ENCODE peak calls at places on chromosome 10, in ten cellular contexts. M is cardiac muscle cell, F is WERI-Rb-1, J is A549, D is sigmoid colon, B is prostate gland, P is spleen, Z is ascending aorta, N is PC-9, O is adrenal gland. X is an unnamed sample.

GRCh38 chr10:30987463-30987862 is 44.2 kb downstream of the ZNF438 start:
- DNase-seq in J (no peak), D (no peak), F (no peak), B (no peak), P (no peak), Z (no peak), M (no peak), O (no peak), N (no peak), X (no peak)

GRCh38 chr10:5165738-5166137 is 19.2 kb downstream of the AKR1C8 start:
- DNase-seq in P (no peak), Z (no peak), J (peak), O (no peak), M (no peak), N (no peak), D (no peak), B (no peak), F (no peak), X (no peak)

GRCh38 chr10:90461437-90462155 is 396.2 kb downstream of the HTR7 start:
- DNase-seq in B (no peak), P (no peak), F (no peak), Z (no peak), J (no peak), N (no peak), O (no peak), D (no peak), M (no peak), X (no peak)

GRCh38 chr10:33927347-33927746 is 592.9 kb upstream of the NRP1 start:
- DNase-seq in O (no peak), M (no peak), D (no peak), J (no peak), N (no peak), Z (no peak), P (no peak), B (no peak), F (no peak), X (peak)

GRCh38 chr10:34612446-34612845 is 202.7 kb downstream of the PARD3 start:
- DNase-seq in D (no peak), F (no peak), N (no peak), Z (no peak), M (no peak), J (no peak), B (no peak), O (no peak), P (no peak), X (no peak)

GRCh38 chr10:3685385-3685784 is 99.6 kb downstream of the KLF6 start:
- DNase-seq in J (no peak), M (no peak), D (no peak), F (no peak), O (no peak), N (no peak), P (no peak), Z (no peak), B (no peak), X (no peak)

GRCh38 chr10:3776796-3777571 is 8.0 kb downstream of the KLF6 start:
- DNase-seq in P (no peak), M (no peak), F (no peak), D (peak), Z (peak), O (peak), B (peak), J (peak), N (peak), X (peak)

GRCh38 chr10:28807760-28808613 is 130.7 kb downstream of the BAMBI start:
- DNase-seq in F (peak), P (no peak), N (no peak), D (no peak), M (peak), Z (no peak), B (no peak), J (no peak), O (peak), X (no peak)

GRCh38 chr10:17425584-17426262 is 28.7 kb downstream of the ST8SIA6 start:
- DNase-seq in M (no peak), B (no peak), J (no peak), P (peak), N (no peak), O (peak), D (no peak), Z (no peak), F (peak), X (no peak)

GRCh38 chr10:50431791-50432190 is 180.5 kb upstream of the ASAH2 start:
- DNase-seq in N (no peak), J (no peak), B (no peak), Z (peak), D (no peak), P (no peak), M (no peak), O (no peak), F (no peak), X (no peak)

GRCh38 chr10:50431118-50431517 is 179.8 kb upstream of the ASAH2 start:
- DNase-seq in D (no peak), M (no peak), N (no peak), F (no peak), J (no peak), O (no peak), Z (no peak), B (no peak), P (no peak), X (no peak)

GRCh38 chr10:50432206-50432605 is 180.9 kb upstream of the ASAH2 start:
- DNase-seq in O (no peak), P (no peak), B (no peak), N (no peak), J (no peak), F (no peak), M (no peak), D (no peak), Z (no peak), X (no peak)

GRCh38 chr10:50436805-50437204 is 185.5 kb upstream of the ASAH2 start:
- DNase-seq in P (no peak), O (no peak), D (no peak), J (no peak), Z (no peak), F (no peak), M (no peak), B (no peak), N (no peak), X (no peak)

GRCh38 chr10:50432610-50433009 is 181.3 kb upstream of the ASAH2 start:
- DNase-seq in M (no peak), Z (no peak), J (no peak), O (no peak), B (no peak), D (no peak), P (no peak), F (no peak), N (no peak), X (no peak)
- H3K27ac ChIP-seq in M (no peak), Z (peak), J (no peak), O (no peak), B (no peak), D (no peak), P (no peak), F (no peak), N (no peak), X (no peak)

DNA sequence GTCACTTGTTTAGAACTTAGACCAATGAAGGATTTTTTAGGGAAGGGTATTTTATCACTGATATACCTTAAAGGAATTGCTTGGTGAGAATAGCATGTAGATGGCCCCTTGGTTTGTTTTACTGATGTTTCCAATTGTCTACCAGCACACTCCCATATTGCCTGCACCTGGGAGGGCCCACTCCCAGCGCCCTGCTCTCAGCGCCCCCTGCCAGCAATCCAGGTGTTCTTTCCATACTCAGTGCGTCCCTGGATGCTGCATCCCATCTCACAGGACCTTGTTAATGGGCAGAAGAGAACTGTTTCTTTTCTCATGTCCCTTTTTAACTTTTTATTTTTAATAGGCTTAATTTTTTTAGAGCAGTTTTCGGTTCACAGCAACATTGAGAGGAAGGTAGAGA is 24.1 kb upstream of the SFRP5 start:
- DNase-seq in D (no peak), Z (no peak), M (no peak), J (no peak), N (no peak), P (no peak), F (no peak), O (no peak), B (no peak), X (no peak)
- TF ChIP-seq CTCF in D (no peak), Z (no peak), M (no peak), J (no peak), N (no peak), P (no peak), F (no peak), O (no peak), B (no peak), X (no peak)

DNA sequence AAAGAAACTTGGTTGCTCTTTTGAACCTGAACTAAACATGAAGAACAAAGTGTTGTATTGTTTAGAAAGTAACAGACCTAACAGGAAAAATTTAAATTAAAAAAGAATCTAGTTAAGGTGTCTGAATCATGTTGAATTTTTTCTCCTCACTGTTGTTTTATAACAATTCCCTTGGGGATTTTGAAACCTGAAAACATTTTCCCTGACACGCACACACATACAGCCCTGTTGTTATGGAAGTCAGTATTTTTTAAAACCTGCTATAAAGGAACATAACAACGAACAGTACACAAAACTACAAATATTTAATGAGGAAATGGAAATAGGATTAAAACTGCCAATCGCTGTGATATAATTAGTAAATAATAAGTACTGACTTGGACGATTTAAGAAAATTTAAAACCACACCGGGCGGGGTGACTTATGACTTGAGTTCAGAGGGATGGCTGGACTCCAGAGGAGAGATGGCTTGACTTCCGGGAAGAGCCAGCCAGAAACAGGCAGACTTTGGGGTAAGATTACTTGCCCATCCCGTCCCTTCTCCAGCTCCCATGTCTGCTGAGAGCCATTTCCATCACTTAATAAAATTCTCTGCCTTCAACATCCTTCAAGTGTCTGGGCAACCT is 16.2 kb upstream of the SPOCK2 start:
- DNase-seq in B (no peak), M (no peak), O (no peak), P (no peak), N (no peak), F (no peak), J (no peak), Z (no peak), D (no peak), X (no peak)
- H3K27ac ChIP-seq in B (no peak), M (no peak), O (no peak), P (no peak), N (no peak), F (no peak), J (no peak), Z (peak), D (no peak), X (peak)

DNA sequence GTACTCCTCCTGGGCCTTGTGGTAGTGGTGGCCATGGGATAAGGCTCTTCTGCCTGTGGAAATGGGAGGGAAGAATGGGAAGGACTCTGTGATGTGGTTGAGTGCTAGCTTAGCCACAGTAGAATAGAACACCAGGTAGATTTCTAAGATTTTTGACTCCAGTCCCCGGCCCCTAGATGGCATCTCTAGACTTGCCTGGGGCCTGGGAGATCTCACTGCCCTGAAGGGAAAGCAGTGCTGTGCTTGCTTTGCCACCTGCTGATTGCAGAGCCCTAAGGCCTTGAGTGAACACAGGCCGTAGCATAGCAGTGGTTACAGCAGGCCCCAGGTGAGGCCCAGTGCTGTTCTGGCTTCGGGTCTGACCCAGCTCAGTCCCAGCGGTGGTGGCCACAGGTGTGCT is 252.0 kb downstream of the TCF7L2 start:
- DNase-seq in P (no peak), B (no peak), Z (no peak), M (no peak), D (no peak), N (no peak), F (no peak), O (no peak), J (no peak), X (no peak)
- TF ChIP-seq CTCF in P (no peak), B (no peak), Z (no peak), M (no peak), D (no peak), N (no peak), F (no peak), O (no peak), J (no peak), X (no peak)

DNA sequence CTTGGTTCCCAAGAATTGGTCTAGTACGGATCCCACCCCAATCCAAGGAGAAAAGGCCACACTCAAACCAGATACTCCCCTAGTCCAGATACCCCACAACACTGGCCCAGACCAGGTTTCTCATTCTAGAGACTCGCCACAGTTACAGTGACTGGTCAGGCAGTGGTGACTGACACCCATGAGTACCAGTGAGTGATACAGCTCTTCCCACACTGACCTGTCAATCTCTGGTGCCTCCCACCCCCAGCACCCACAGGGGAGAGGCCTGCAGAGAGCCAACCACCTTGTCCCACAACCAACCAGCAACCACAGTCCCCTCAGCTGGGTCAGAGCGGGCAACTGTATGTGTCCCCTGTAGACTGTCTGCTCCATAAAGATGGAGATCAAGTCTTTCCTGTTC is 152.8 kb downstream of the NEURL1 start:
- DNase-seq in D (no peak), B (no peak), J (no peak), N (no peak), Z (no peak), O (no peak), F (no peak), M (no peak), P (no peak), X (no peak)
- H3K27ac ChIP-seq in D (peak), B (no peak), J (no peak), N (no peak), Z (peak), O (no peak), F (no peak), M (peak), P (no peak), X (peak)

GRCh38 chr10:100816671-100817070 is 71.3 kb downstream of the PAX2 start:
- DNase-seq in D (no peak), O (no peak), B (no peak), J (no peak), M (no peak), Z (peak), N (no peak), F (peak), P (no peak), X (no peak)

GRCh38 chr10:100812978-100813377 is 67.6 kb downstream of the PAX2 start:
- DNase-seq in J (peak), M (no peak), D (no peak), B (no peak), Z (no peak), O (no peak), F (peak), N (no peak), P (peak), X (no peak)

GRCh38 chr10:100819424-100819823 is 74.0 kb downstream of the PAX2 start:
- DNase-seq in B (no peak), F (no peak), O (peak), Z (no peak), N (no peak), P (no peak), M (no peak), J (no peak), D (no peak), X (no peak)

GRCh38 chr10:100814751-100815474 is 69.5 kb downstream of the PAX2 start:
- DNase-seq in B (no peak), F (no peak), J (no peak), D (no peak), O (no peak), M (no peak), N (no peak), P (no peak), Z (no peak), X (no peak)

GRCh38 chr10:100817268-100817839 is 72.0 kb downstream of the PAX2 start:
- DNase-seq in P (no peak), Z (peak), F (peak), J (no peak), B (no peak), M (peak), D (peak), O (peak), N (no peak), X (no peak)
- TF ChIP-seq CTCF in P (no peak), Z (no peak), F (peak), J (no peak), B (no peak), M (no peak), D (no peak), O (no peak), N (no peak), X (no peak)

DNA sequence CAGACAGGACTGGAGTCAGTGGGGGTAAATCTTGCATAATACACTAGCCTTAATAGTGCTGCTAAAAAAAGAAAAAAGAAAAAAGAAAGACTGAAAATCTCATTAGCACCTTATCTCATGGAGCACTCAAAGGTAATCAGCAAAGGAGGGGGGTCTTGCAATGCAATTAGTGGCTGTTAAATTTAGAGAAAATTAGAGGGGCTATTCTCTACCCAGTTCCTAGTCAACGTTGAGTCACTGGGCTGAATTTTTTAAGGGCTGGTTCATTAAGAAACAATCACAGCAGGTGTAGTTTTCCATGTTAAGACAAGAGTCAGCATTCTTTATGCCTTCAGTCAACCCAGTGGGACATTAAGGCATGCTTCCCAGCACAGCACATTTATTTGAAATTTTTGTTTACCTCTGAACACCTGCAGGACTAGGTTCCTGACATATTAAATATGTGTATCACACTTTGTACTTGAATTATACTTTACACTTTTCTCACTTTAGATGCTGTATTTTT is 1455.6 kb upstream of the CELF2 start:
- DNase-seq in Z (no peak), F (no peak), O (no peak), M (no peak), B (no peak), D (no peak), N (no peak), J (no peak), P (no peak), X (peak)
- H3K27ac ChIP-seq in Z (no peak), F (no peak), O (no peak), M (no peak), B (no peak), D (no peak), N (no peak), J (no peak), P (no peak), X (no peak)

GRCh38 chr10:11533328-11533781 is 78.1 kb downstream of the USP6NL start:
- DNase-seq in O (no peak), M (no peak), B (no peak), F (no peak), N (no peak), D (no peak), P (no peak), Z (no peak), J (peak), X (no peak)
- TF ChIP-seq CTCF in O (peak), M (peak), B (no peak), F (no peak), N (no peak), D (no peak), P (no peak), Z (no peak), J (no peak), X (no peak)

X was measured in RWPE1.